ENCODE peak calls at places on chromosomes 7 and 10, in five cellular contexts. One of them, this sample, is unnamed.

GRCh38 chr7:77290425-77290824 is 90.8 kb upstream of the FGL2 start:
- DNase-seq in CD8-positive, alpha-beta T cell: no peak
- DNase-seq in coronary artery: no peak
- DNase-seq in retinal pigment epithelial cell: no peak
- DNase-seq in GM12891: no peak
- DNase-seq in this sample: no peak

GRCh38 chr10:13685885-13686284 is 99.1 kb downstream of the PRPF18 start:
- DNase-seq in CD8-positive, alpha-beta T cell: no peak
- DNase-seq in coronary artery: no peak
- DNase-seq in retinal pigment epithelial cell: no peak
- DNase-seq in GM12891: no peak
- DNase-seq in this sample: no peak

GRCh38 chr10:63057509-63057908 is 75.6 kb upstream of the NRBF2 start:
- DNase-seq in CD8-positive, alpha-beta T cell: no peak
- DNase-seq in coronary artery: no peak
- DNase-seq in retinal pigment epithelial cell: no peak
- DNase-seq in GM12891: no peak
- DNase-seq in this sample: no peak

GRCh38 chr7:43803865-43804264 is 45.4 kb downstream of the BLVRA start:
- DNase-seq in CD8-positive, alpha-beta T cell: no peak
- DNase-seq in coronary artery: no peak
- DNase-seq in retinal pigment epithelial cell: no peak
- DNase-seq in GM12891: no peak
- DNase-seq in this sample: no peak

GRCh38 chr10:938954-939678 is 7.6 kb upstream of the LARP4B start:
- DNase-seq in CD8-positive, alpha-beta T cell: no peak
- DNase-seq in coronary artery: no peak
- DNase-seq in retinal pigment epithelial cell: no peak
- DNase-seq in GM12891: no peak
- DNase-seq in this sample: no peak

GRCh38 chr7:106012935-106013439 is 49.9 kb downstream of the CDHR3 start:
- DNase-seq in CD8-positive, alpha-beta T cell: no peak
- DNase-seq in coronary artery: no peak
- DNase-seq in retinal pigment epithelial cell: no peak
- DNase-seq in GM12891: no peak
- DNase-seq in this sample: no peak

GRCh38 chr10:119782981-119783664 is 57.3 kb downstream of the INPP5F start:
- DNase-seq in CD8-positive, alpha-beta T cell: no peak
- DNase-seq in coronary artery: no peak
- DNase-seq in retinal pigment epithelial cell: no peak
- DNase-seq in GM12891: no peak
- DNase-seq in this sample: no peak

GRCh38 chr7:69962077-69962855 is 364.0 kb downstream of the AUTS2 start:
- DNase-seq in CD8-positive, alpha-beta T cell: no peak
- DNase-seq in coronary artery: no peak
- DNase-seq in retinal pigment epithelial cell: no peak
- DNase-seq in GM12891: no peak
- DNase-seq in this sample: no peak

GRCh38 chr10:21369697-21370096 is 155.8 kb downstream of the SKIDA1 start:
- DNase-seq in CD8-positive, alpha-beta T cell: no peak
- DNase-seq in coronary artery: no peak
- DNase-seq in retinal pigment epithelial cell: no peak
- DNase-seq in GM12891: no peak
- DNase-seq in this sample: no peak

GRCh38 chr7:120941064-120941463 is 9.5 kb upstream of the ING3 start:
- DNase-seq in CD8-positive, alpha-beta T cell: no peak
- DNase-seq in coronary artery: no peak
- DNase-seq in retinal pigment epithelial cell: no peak
- DNase-seq in GM12891: no peak
- DNase-seq in this sample: no peak

GRCh38 chr10:21891439-21891838 is 112.1 kb downstream of the DNAJC1 start:
- DNase-seq in CD8-positive, alpha-beta T cell: no peak
- DNase-seq in coronary artery: no peak
- DNase-seq in retinal pigment epithelial cell: no peak
- DNase-seq in GM12891: no peak
- DNase-seq in this sample: no peak

GRCh38 chr10:29140991-29141390 is 147.9 kb upstream of the LYZL1 start:
- DNase-seq in CD8-positive, alpha-beta T cell: no peak
- DNase-seq in coronary artery: no peak
- DNase-seq in retinal pigment epithelial cell: no peak
- DNase-seq in GM12891: no peak
- DNase-seq in this sample: no peak

GRCh38 chr7:93307131-93307660 is 75.0 kb downstream of the VPS50 start:
- DNase-seq in CD8-positive, alpha-beta T cell: no peak
- DNase-seq in coronary artery: no peak
- DNase-seq in retinal pigment epithelial cell: no peak
- DNase-seq in GM12891: no peak
- DNase-seq in this sample: no peak

GRCh38 chr7:745431-745980 is 18.4 kb upstream of the PRKAR1B start:
- DNase-seq in CD8-positive, alpha-beta T cell: no peak
- DNase-seq in coronary artery: no peak
- DNase-seq in retinal pigment epithelial cell: no peak
- DNase-seq in GM12891: no peak
- DNase-seq in this sample: no peak

GRCh38 chr7:151539055-151539714 is 19.5 kb upstream of the RHEB start:
- DNase-seq in CD8-positive, alpha-beta T cell: no peak
- DNase-seq in coronary artery: no peak
- DNase-seq in retinal pigment epithelial cell: no peak
- DNase-seq in GM12891: no peak
- DNase-seq in this sample: no peak

GRCh38 chr7:31688347-31688746 is 1.3 kb downstream of the PPP1R17 start:
- DNase-seq in CD8-positive, alpha-beta T cell: no peak
- DNase-seq in coronary artery: no peak
- DNase-seq in retinal pigment epithelial cell: no peak
- DNase-seq in GM12891: peak
- DNase-seq in this sample: peak

This sample was measured in GM10248.